ENCODE peak calls at places on chromosome 9, in six cellular contexts. One of them, this sample, is unnamed.

GRCh38 chr9:124790301-124790700 is 13.4 kb downstream of the OLFML2A start:
- DNase-seq in HepG2: no peak
- DNase-seq in SK-N-SH: no peak
- DNase-seq in HL-60: no peak
- DNase-seq in H1: no peak
- DNase-seq in K562: no peak
- DNase-seq in this sample: no peak

GRCh38 chr9:93093449-93094293 is 2.3 kb upstream of the CARD19 start:
- DNase-seq in HepG2: no peak
- DNase-seq in SK-N-SH: no peak
- DNase-seq in HL-60: peak; percentile 73
- DNase-seq in H1: no peak
- DNase-seq in K562: peak; percentile 25
- DNase-seq in this sample: no peak

GRCh38 chr9:134366223-134367031 is 40.2 kb downstream of the RXRA start:
- DNase-seq in HepG2: no peak
- DNase-seq in SK-N-SH: peak; percentile 93
- DNase-seq in HL-60: peak; percentile 88
- DNase-seq in H1: no peak
- DNase-seq in K562: no peak
- DNase-seq in this sample: no peak

GRCh38 chr9:129988607-129989361 is 54.2 kb downstream of the FNBP1 start:
- DNase-seq in HepG2: no peak
- DNase-seq in SK-N-SH: no peak
- DNase-seq in HL-60: no peak
- DNase-seq in H1: no peak
- DNase-seq in K562: no peak
- DNase-seq in this sample: peak; percentile 99

GRCh38 chr9:1637401-1637800 is 377.7 kb upstream of the SMARCA2 start:
- DNase-seq in HepG2: no peak
- DNase-seq in SK-N-SH: no peak
- DNase-seq in HL-60: no peak
- DNase-seq in H1: no peak
- DNase-seq in K562: no peak
- DNase-seq in this sample: no peak

GRCh38 chr9:92727716-92728700 is 36.6 kb downstream of the BICD2 start:
- DNase-seq in HepG2: no peak
- DNase-seq in SK-N-SH: no peak
- DNase-seq in HL-60: no peak
- DNase-seq in H1: peak; percentile 17
- DNase-seq in K562: no peak
- DNase-seq in this sample: no peak

GRCh38 chr9:124352616-124353015 is 62.6 kb downstream of the PSMB7 start:
- DNase-seq in HepG2: no peak
- DNase-seq in SK-N-SH: no peak
- DNase-seq in HL-60: no peak
- DNase-seq in H1: no peak
- DNase-seq in K562: no peak
- DNase-seq in this sample: no peak

GRCh38 chr9:88370346-88370745 is 17.9 kb upstream of the SPIN1 start:
- DNase-seq in HepG2: no peak
- DNase-seq in SK-N-SH: peak; percentile 34
- DNase-seq in HL-60: no peak
- DNase-seq in H1: no peak
- DNase-seq in K562: no peak
- DNase-seq in this sample: no peak

GRCh38 chr9:132367613-132368305 is 13.0 kb upstream of the SETX start:
- DNase-seq in HepG2: no peak
- DNase-seq in SK-N-SH: no peak
- DNase-seq in HL-60: no peak
- DNase-seq in H1: no peak
- DNase-seq in K562: no peak
- DNase-seq in this sample: no peak

GRCh38 chr9:133799716-133800115 is 61.6 kb upstream of the SARDH start:
- DNase-seq in HepG2: no peak
- DNase-seq in SK-N-SH: no peak
- DNase-seq in HL-60: no peak
- DNase-seq in H1: no peak
- DNase-seq in K562: no peak
- DNase-seq in this sample: no peak

GRCh38 chr9:124879226-124879625 is 17.3 kb downstream of the ARPC5L start:
- DNase-seq in HepG2: no peak
- DNase-seq in SK-N-SH: no peak
- DNase-seq in HL-60: no peak
- DNase-seq in H1: no peak
- DNase-seq in K562: no peak
- DNase-seq in this sample: no peak

GRCh38 chr9:130372057-130372456 is 72.7 kb upstream of the ASS1 start:
- DNase-seq in HepG2: no peak
- DNase-seq in SK-N-SH: no peak
- DNase-seq in HL-60: no peak
- DNase-seq in H1: no peak
- DNase-seq in K562: no peak
- DNase-seq in this sample: no peak

DNA sequence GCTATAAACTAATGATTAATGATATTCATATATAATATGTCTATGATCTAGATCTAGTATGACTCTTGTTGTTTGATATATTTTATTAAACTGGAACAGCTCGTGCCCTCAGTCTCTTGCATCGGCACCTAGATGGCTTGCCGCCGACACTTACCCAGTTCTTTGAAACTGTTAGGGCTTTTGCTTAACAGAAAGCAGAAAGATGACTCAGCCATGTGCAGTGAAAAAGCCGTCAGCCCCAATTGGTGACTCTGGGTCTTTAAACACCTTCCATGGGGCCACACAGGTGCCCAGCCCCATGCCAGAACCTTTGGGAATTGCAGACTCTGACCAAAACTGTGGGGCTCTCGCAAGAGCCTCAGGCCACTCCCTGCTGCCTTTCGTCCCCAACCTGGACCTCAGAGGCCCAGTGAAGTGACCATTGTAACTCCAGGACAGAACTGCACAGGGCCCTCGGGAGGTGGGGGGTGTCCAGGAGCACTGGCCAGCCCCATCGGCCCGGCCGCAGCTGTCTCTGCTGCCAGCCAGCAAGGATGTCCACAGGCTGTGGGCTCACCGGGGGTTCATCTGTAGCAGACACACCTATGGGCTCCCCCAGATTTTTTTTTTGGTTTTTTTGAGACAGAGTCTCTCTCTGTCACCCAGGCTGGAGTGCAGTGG is 7.8 kb downstream of the LCN10 start:
- DNase-seq in HepG2: no peak
- DNase-seq in SK-N-SH: no peak
- DNase-seq in HL-60: no peak
- DNase-seq in H1: no peak
- DNase-seq in K562: peak; percentile 20
- DNase-seq in this sample: no peak
- TF ChIP-seq GABPA in HepG2: no peak
- TF ChIP-seq GABPA in SK-N-SH: no peak
- TF ChIP-seq GABPA in HL-60: no peak
- TF ChIP-seq GABPA in H1: no peak
- TF ChIP-seq GABPA in K562: no peak
- TF ChIP-seq GABPA in this sample: no peak

GRCh38 chr9:108474356-108474755 is 381.4 kb downstream of the ACTL7B start:
- DNase-seq in HepG2: no peak
- DNase-seq in SK-N-SH: no peak
- DNase-seq in HL-60: no peak
- DNase-seq in H1: no peak
- DNase-seq in K562: no peak
- DNase-seq in this sample: no peak
- TF ChIP-seq GABPA in HepG2: no peak
- TF ChIP-seq GABPA in SK-N-SH: no peak
- TF ChIP-seq GABPA in HL-60: no peak
- TF ChIP-seq GABPA in H1: no peak
- TF ChIP-seq GABPA in K562: no peak
- TF ChIP-seq GABPA in this sample: no peak

GRCh38 chr9:81879501-81879916 is 48.7 kb upstream of the SPATA31D4 start:
- DNase-seq in HepG2: no peak
- DNase-seq in SK-N-SH: no peak
- DNase-seq in HL-60: no peak
- DNase-seq in H1: no peak
- DNase-seq in K562: no peak
- DNase-seq in this sample: no peak
- TF ChIP-seq GABPA in HepG2: no peak
- TF ChIP-seq GABPA in SK-N-SH: no peak
- TF ChIP-seq GABPA in HL-60: no peak
- TF ChIP-seq GABPA in H1: no peak
- TF ChIP-seq GABPA in K562: no peak
- TF ChIP-seq GABPA in this sample: no peak

GRCh38 chr9:136509549-136509948 is 26.7 kb upstream of the SEC16A start:
- DNase-seq in HepG2: no peak
- DNase-seq in SK-N-SH: no peak
- DNase-seq in HL-60: no peak
- DNase-seq in H1: no peak
- DNase-seq in K562: no peak
- DNase-seq in this sample: no peak

GRCh38 chr9:136507992-136508375 is 25.1 kb upstream of the SEC16A start:
- DNase-seq in HepG2: no peak
- DNase-seq in SK-N-SH: no peak
- DNase-seq in HL-60: no peak
- DNase-seq in H1: no peak
- DNase-seq in K562: no peak
- DNase-seq in this sample: no peak

GRCh38 chr9:136510561-136510960 is 27.7 kb upstream of the SEC16A start:
- DNase-seq in HepG2: no peak
- DNase-seq in SK-N-SH: no peak
- DNase-seq in HL-60: no peak
- DNase-seq in H1: no peak
- DNase-seq in K562: no peak
- DNase-seq in this sample: no peak

GRCh38 chr9:136507221-136507991 is 24.6 kb upstream of the SEC16A start:
- DNase-seq in HepG2: no peak
- DNase-seq in SK-N-SH: no peak
- DNase-seq in HL-60: no peak
- DNase-seq in H1: no peak
- DNase-seq in K562: no peak
- DNase-seq in this sample: no peak

DNA sequence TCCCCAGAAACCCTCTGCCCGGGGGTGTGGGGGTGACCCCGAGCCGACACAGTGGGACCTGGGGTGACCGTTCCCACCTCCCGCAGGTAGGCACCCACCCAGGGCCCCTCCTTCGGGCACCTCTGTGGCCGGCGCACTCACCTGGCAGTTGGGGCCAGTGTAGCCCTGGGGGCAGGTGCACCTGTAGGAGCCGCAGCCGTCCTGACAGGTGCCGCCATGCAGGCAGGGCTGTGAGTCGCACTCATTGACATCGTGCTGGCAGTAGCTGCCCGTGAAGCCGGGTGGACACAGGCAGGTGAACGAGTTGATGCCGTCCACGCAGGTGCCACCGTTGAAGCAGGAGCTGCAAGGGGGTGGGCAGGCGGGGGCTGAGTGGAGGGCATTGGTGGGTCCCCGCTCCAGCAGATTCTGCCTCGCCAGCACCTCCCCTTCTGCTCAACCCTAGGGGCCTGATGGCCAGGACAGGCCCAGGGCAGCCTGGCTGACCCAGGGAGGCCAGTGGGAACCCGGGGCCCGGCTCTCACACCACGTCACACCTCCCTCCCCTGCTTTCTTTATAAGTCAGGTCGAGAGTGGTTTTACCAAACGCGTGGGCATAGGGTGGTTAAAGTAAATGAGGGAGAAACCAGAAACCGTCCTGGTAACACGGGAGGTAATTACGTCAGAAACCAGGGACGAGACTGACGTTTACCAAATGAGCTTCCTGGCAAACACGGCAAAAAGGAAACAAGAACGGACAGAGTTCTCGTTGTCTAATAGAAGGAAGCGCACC is 26.1 kb upstream of the SEC16A start:
- DNase-seq in HepG2: no peak
- DNase-seq in SK-N-SH: no peak
- DNase-seq in HL-60: no peak
- DNase-seq in H1: no peak
- DNase-seq in K562: no peak
- DNase-seq in this sample: no peak
- TF ChIP-seq GABPA in HepG2: no peak
- TF ChIP-seq GABPA in SK-N-SH: no peak
- TF ChIP-seq GABPA in HL-60: no peak
- TF ChIP-seq GABPA in H1: no peak
- TF ChIP-seq GABPA in K562: no peak
- TF ChIP-seq GABPA in this sample: no peak

DNA sequence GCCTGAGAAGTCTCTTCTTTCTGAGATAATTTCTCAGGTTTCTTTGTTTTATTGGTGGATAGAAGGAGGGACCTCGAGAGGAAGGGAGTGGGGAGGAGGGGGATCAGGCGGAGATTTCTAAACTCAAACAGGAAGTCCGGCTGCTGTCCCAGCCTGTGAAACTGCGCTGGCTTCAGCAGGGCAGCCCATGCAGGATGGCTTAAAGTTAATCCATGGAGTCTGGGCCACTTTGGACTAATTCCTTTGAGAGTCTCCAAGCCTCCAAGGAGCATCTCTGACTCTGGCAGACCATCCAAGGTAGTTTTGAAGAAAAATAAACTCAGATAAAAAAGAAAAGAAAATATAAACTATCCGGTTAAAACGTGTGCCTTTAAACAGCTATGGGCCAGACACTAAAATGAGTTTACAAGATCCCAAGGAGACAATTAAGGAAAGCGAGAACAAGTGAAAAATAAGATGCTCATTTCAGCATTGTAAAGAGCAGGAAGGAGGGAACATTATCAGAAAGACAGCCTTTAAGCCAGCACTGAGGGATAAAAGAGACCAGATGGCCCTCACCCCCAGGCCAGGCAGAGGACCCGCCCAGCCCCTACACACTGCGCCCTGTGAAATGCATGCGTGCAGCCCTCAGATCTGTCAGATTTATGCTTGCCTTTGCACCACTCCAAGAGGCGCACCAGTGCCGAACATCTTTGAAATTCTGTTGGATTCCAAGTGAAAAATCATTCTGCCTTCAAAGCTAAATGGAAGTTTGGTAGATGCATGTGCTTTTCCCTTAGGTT is 378.2 kb downstream of the MLLT3 start:
- DNase-seq in HepG2: no peak
- DNase-seq in SK-N-SH: peak; percentile 78
- DNase-seq in HL-60: no peak
- DNase-seq in H1: no peak
- DNase-seq in K562: no peak
- DNase-seq in this sample: no peak
- TF ChIP-seq GABPA in HepG2: no peak
- TF ChIP-seq GABPA in SK-N-SH: no peak
- TF ChIP-seq GABPA in HL-60: no peak
- TF ChIP-seq GABPA in H1: no peak
- TF ChIP-seq GABPA in K562: no peak
- TF ChIP-seq GABPA in this sample: no peak

GRCh38 chr9:10910779-10911178 is 298.0 kb upstream of the PTPRD start:
- DNase-seq in HepG2: no peak
- DNase-seq in SK-N-SH: no peak
- DNase-seq in HL-60: no peak
- DNase-seq in H1: no peak
- DNase-seq in K562: no peak
- DNase-seq in this sample: no peak
- TF ChIP-seq GABPA in HepG2: no peak
- TF ChIP-seq GABPA in SK-N-SH: no peak
- TF ChIP-seq GABPA in HL-60: no peak
- TF ChIP-seq GABPA in H1: no peak
- TF ChIP-seq GABPA in K562: no peak
- TF ChIP-seq GABPA in this sample: no peak